ENCODE peak calls at places on chromosomes 12 and 14, in nine cellular contexts. C is NCI-H1092 treated with DMSO at 0.1 percent for 48 hours; L is neural progenitor cell; H is Daoy; O is H1; S is esophagus squamous epithelium; B is NCI-H774; X is NCI-H1930; Q is activated CD4-positive, CD25-positive, alpha-beta regulatory T cell treated with anti-CD3 and anti-CD28 coated beads, Interleukin-2, amount 50 U/mL, for 72 hours. K is an unnamed sample.
A peak's percentile ranks its signal among the peaks of the same experiment; 100 is the strongest.

GRCh38 chr12:16606201-16606849 is 363 bp upstream of the LMO3 start:
- DNase-seq in C (peak; percentile 76), L (peak; percentile 58), H (peak; percentile 45), O (no peak), S (no peak), B (peak; percentile 49), X (peak; percentile 17), Q (no peak), K (no peak)

GRCh38 chr12:59736359-59736758 is 140.5 kb downstream of the SLC16A7 start:
- DNase-seq in C (no peak), L (no peak), H (no peak), O (no peak), S (no peak), B (no peak), X (no peak), Q (no peak), K (no peak)

GRCh38 chr14:71206766-71207371 is 299.6 kb downstream of the PCNX1 start:
- DNase-seq in C (no peak), L (no peak), H (peak; percentile 91), O (no peak), S (no peak), B (no peak), X (no peak), Q (no peak), K (no peak)

GRCh38 chr14:30296956-30297405 is 262.0 kb upstream of the G2E3 start:
- DNase-seq in C (no peak), L (no peak), H (peak; percentile 77), O (no peak), S (no peak), B (no peak), X (no peak), Q (no peak), K (no peak)

GRCh38 chr14:89779707-89780106 is 174.8 kb downstream of the EFCAB11 start:
- DNase-seq in C (no peak), L (no peak), H (no peak), O (no peak), S (no peak), B (no peak), X (no peak), Q (no peak), K (no peak)

GRCh38 chr12:26648584-26648983 is 184.4 kb downstream of the ITPR2 start:
- DNase-seq in C (no peak), L (no peak), H (peak; percentile 87), O (no peak), S (no peak), B (no peak), X (no peak), Q (no peak), K (no peak)

GRCh38 chr14:105250008-105250366 is 1.7 kb downstream of the BTBD6 start:
- DNase-seq in C (no peak), L (no peak), H (no peak), O (no peak), S (no peak), B (no peak), X (no peak), Q (no peak), K (no peak)

GRCh38 chr12:109752117-109753053 is 38.8 kb downstream of the FAM222A start:
- DNase-seq in C (no peak), L (no peak), H (no peak), O (no peak), S (no peak), B (no peak), X (no peak), Q (no peak), K (no peak)

GRCh38 chr12:128088926-128089325 is 178.0 kb upstream of the TMEM132C start:
- DNase-seq in C (no peak), L (no peak), H (no peak), O (no peak), S (no peak), B (no peak), X (no peak), Q (no peak), K (no peak)

GRCh38 chr14:30240685-30241084 is 313.0 kb upstream of the PRKD1 start:
- DNase-seq in C (no peak), L (no peak), H (no peak), O (no peak), S (no peak), B (no peak), X (no peak), Q (no peak), K (no peak)

GRCh38 chr12:59067068-59067467 is 146.8 kb upstream of the LRIG3 start:
- DNase-seq in C (no peak), L (no peak), H (peak; percentile 70), O (no peak), S (no peak), B (peak; percentile 69), X (no peak), Q (no peak), K (no peak)

GRCh38 chr12:108468149-108468968 is 46.7 kb upstream of the FICD start:
- DNase-seq in C (no peak), L (peak; percentile 81), H (peak; percentile 30), O (no peak), S (no peak), B (no peak), X (no peak), Q (no peak), K (no peak)

GRCh38 chr14:87175175-87175574 is 817.8 kb downstream of the GALC start:
- DNase-seq in C (peak; percentile 38), L (no peak), H (no peak), O (no peak), S (no peak), B (no peak), X (no peak), Q (no peak), K (no peak)

GRCh38 chr14:61535032-61535431 is 160.3 kb upstream of the HIF1A start:
- DNase-seq in C (no peak), L (no peak), H (no peak), O (no peak), S (no peak), B (no peak), X (no peak), Q (no peak), K (no peak)

GRCh38 chr12:111368291-111368683 is 608 bp downstream of the PHETA1 start:
- DNase-seq in C (no peak), L (peak; percentile 31), H (no peak), O (no peak), S (no peak), B (no peak), X (no peak), Q (no peak), K (no peak)

GRCh38 chr14:44928793-44929192 is 33.0 kb downstream of the KLHL28 start:
- DNase-seq in C (no peak), L (no peak), H (no peak), O (no peak), S (no peak), B (no peak), X (no peak), Q (no peak), K (no peak)

GRCh38 chr12:42504049-42504448 is 85.5 kb downstream of the PRICKLE1 start:
- DNase-seq in C (no peak), L (no peak), H (peak; percentile 16), O (no peak), S (no peak), B (no peak), X (no peak), Q (no peak), K (no peak)

GRCh38 chr12:29149691-29150382 is 759 bp downstream of the FAR2 start:
- DNase-seq in C (no peak), L (peak; percentile 14), H (no peak), O (no peak), S (no peak), B (no peak), X (no peak), Q (no peak), K (no peak)